ENCODE peak calls at places on chromosome 4, in six cellular contexts. One of them, this sample, is unnamed.

GRCh38 chr4:2365054-2365912 is 53.2 kb downstream of the ZFYVE28 start:
- DNase-seq in adrenal gland: no peak
- DNase-seq in transverse colon: no peak
- DNase-seq in upper lobe of right lung: peak
- DNase-seq in A549: no peak
- DNase-seq in type B pancreatic cell: no peak
- DNase-seq in this sample: peak

GRCh38 chr4:101157415-101158135 is 189.8 kb downstream of the PPP3CA start:
- DNase-seq in upper lobe of right lung: no peak
- DNase-seq in adrenal gland: no peak
- DNase-seq in type B pancreatic cell: no peak
- DNase-seq in A549: peak
- DNase-seq in transverse colon: no peak
- DNase-seq in this sample: no peak

GRCh38 chr4:73917081-73917501 is 47.9 kb downstream of the CXCL1 start:
- DNase-seq in adrenal gland: no peak
- DNase-seq in upper lobe of right lung: no peak
- DNase-seq in A549: peak
- DNase-seq in type B pancreatic cell: no peak
- DNase-seq in transverse colon: no peak
- DNase-seq in this sample: no peak

GRCh38 chr4:6110681-6111353 is 89.5 kb downstream of the JAKMIP1 start:
- DNase-seq in adrenal gland: peak
- DNase-seq in transverse colon: no peak
- DNase-seq in upper lobe of right lung: no peak
- DNase-seq in type B pancreatic cell: no peak
- DNase-seq in A549: no peak
- DNase-seq in this sample: no peak

GRCh38 chr4:10285028-10285427 is 168.4 kb upstream of the WDR1 start:
- DNase-seq in upper lobe of right lung: no peak
- DNase-seq in adrenal gland: no peak
- DNase-seq in transverse colon: no peak
- DNase-seq in A549: no peak
- DNase-seq in type B pancreatic cell: no peak
- DNase-seq in this sample: no peak

GRCh38 chr4:27005512-27006246 is 145.0 kb downstream of the STIM2 start:
- DNase-seq in transverse colon: no peak
- DNase-seq in upper lobe of right lung: no peak
- DNase-seq in type B pancreatic cell: no peak
- DNase-seq in A549: no peak
- DNase-seq in adrenal gland: no peak
- DNase-seq in this sample: no peak

GRCh38 chr4:134780244-134780643 is 578.7 kb upstream of the PABPC4L start:
- DNase-seq in type B pancreatic cell: no peak
- DNase-seq in transverse colon: no peak
- DNase-seq in A549: no peak
- DNase-seq in upper lobe of right lung: no peak
- DNase-seq in adrenal gland: no peak
- DNase-seq in this sample: no peak

GRCh38 chr4:115187136-115187535 is 73.7 kb upstream of the NDST4 start:
- DNase-seq in transverse colon: no peak
- DNase-seq in adrenal gland: no peak
- DNase-seq in type B pancreatic cell: no peak
- DNase-seq in A549: no peak
- DNase-seq in upper lobe of right lung: no peak
- DNase-seq in this sample: no peak

GRCh38 chr4:112083587-112084347 is 61.5 kb upstream of the FAM241A start:
- DNase-seq in upper lobe of right lung: no peak
- DNase-seq in adrenal gland: no peak
- DNase-seq in A549: peak
- DNase-seq in type B pancreatic cell: no peak
- DNase-seq in transverse colon: no peak
- DNase-seq in this sample: no peak

GRCh38 chr4:99180367-99181169 is 36.5 kb upstream of the ADH4 start:
- DNase-seq in adrenal gland: no peak
- DNase-seq in upper lobe of right lung: no peak
- DNase-seq in A549: no peak
- DNase-seq in type B pancreatic cell: no peak
- DNase-seq in transverse colon: no peak
- DNase-seq in this sample: no peak

GRCh38 chr4:24669751-24670150 is 85.4 kb upstream of the DHX15 start:
- DNase-seq in A549: no peak
- DNase-seq in type B pancreatic cell: no peak
- DNase-seq in adrenal gland: no peak
- DNase-seq in transverse colon: no peak
- DNase-seq in upper lobe of right lung: no peak
- DNase-seq in this sample: no peak

GRCh38 chr4:60189286-60189685 is 1010.8 kb upstream of the ADGRL3 start:
- DNase-seq in adrenal gland: no peak
- DNase-seq in transverse colon: no peak
- DNase-seq in upper lobe of right lung: no peak
- DNase-seq in type B pancreatic cell: no peak
- DNase-seq in A549: no peak
- DNase-seq in this sample: no peak

GRCh38 chr4:43968041-43968440 is 480.6 kb downstream of the KCTD8 start:
- DNase-seq in A549: no peak
- DNase-seq in transverse colon: no peak
- DNase-seq in adrenal gland: no peak
- DNase-seq in upper lobe of right lung: peak
- DNase-seq in type B pancreatic cell: no peak
- DNase-seq in this sample: no peak

GRCh38 chr4:120858776-120859175 is 63.8 kb downstream of the PRDM5 start:
- DNase-seq in A549: no peak
- DNase-seq in type B pancreatic cell: no peak
- DNase-seq in upper lobe of right lung: no peak
- DNase-seq in transverse colon: no peak
- DNase-seq in adrenal gland: no peak
- DNase-seq in this sample: no peak

GRCh38 chr4:99252746-99253145 is 33.7 kb upstream of the ADH6 start:
- DNase-seq in upper lobe of right lung: no peak
- DNase-seq in A549: no peak
- DNase-seq in type B pancreatic cell: no peak
- DNase-seq in adrenal gland: no peak
- DNase-seq in transverse colon: no peak
- DNase-seq in this sample: no peak

GRCh38 chr4:86338521-86338920 is 21.3 kb downstream of the MAPK10 start:
- DNase-seq in A549: no peak
- DNase-seq in adrenal gland: no peak
- DNase-seq in transverse colon: no peak
- DNase-seq in upper lobe of right lung: no peak
- DNase-seq in type B pancreatic cell: no peak
- DNase-seq in this sample: no peak

DNA sequence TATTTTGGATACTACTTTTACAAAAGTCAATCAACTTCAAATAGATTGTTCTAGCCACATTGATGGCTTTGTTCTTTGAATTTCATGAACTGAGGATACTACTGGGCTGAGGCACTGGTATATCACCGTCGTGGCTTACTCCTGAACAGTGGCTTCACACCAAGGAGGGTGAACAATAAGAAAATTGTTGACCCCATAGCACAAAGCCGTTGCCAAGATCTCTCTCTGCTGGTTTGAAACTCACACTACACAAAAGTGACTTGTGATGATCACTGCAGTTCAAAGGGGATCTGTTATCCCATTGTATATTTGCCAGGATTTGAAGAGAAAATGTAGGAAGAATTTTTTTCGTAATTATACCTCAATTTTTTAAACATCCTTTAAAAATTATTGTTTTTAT is 119.6 kb downstream of the PDLIM5 start:
- DNase-seq in transverse colon: no peak
- DNase-seq in adrenal gland: no peak
- DNase-seq in type B pancreatic cell: no peak
- DNase-seq in A549: no peak
- DNase-seq in upper lobe of right lung: no peak
- DNase-seq in this sample: no peak
- TF ChIP-seq CTCF in transverse colon: no peak
- TF ChIP-seq CTCF in adrenal gland: no peak
- TF ChIP-seq CTCF in type B pancreatic cell: peak
- TF ChIP-seq CTCF in A549: no peak
- TF ChIP-seq CTCF in upper lobe of right lung: no peak
- TF ChIP-seq CTCF in this sample: no peak

GRCh38 chr4:84503495-84504437 is 4.7 kb upstream of the NKX6-1 start:
- DNase-seq in type B pancreatic cell: no peak
- DNase-seq in upper lobe of right lung: no peak
- DNase-seq in A549: peak
- DNase-seq in adrenal gland: no peak
- DNase-seq in transverse colon: no peak
- DNase-seq in this sample: no peak
- TF ChIP-seq CTCF in type B pancreatic cell: peak
- TF ChIP-seq CTCF in upper lobe of right lung: peak
- TF ChIP-seq CTCF in A549: peak
- TF ChIP-seq CTCF in adrenal gland: peak
- TF ChIP-seq CTCF in transverse colon: peak
- TF ChIP-seq CTCF in this sample: peak

DNA sequence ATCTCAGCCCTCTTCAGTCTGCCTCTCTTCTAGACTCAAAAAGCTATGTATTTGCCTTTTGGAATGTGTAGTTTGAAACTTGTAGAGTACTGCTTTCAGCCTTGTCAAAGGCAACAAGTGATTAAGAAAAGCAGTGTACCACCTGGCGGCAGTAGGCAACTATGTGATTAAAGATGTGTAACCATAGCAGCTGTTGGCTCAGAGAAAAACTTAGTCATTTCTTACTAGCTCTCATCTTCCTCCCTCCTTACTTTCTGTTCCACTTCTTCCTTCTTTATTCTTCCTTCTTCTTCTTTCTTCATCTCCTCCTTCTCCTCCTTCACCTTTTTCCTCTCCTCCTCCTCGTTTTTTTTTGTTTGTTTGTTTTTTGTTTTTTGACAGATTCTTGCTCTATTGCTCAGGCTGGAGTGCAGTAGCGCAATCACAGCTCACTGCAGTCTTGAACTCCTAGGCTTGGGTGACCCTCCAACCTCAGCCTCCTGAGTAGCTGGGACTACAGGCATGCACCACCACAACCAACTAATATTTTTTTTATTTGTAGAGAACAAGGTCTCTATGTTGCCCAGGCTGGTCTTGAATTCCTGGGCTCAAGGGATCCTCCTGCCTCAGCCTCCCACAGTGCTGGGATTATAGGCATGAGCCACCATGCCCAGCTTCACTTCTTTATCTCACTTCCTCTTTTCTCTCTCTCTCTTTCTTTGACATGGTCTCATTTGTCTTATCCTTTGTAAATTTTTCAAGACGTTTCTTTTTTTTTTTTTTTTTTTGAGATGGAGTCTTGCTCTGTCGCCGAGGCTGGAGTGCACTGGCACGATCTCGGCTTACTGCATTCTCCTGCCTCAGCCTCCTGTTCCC is 32.6 kb downstream of the ABHD18 start:
- DNase-seq in transverse colon: no peak
- DNase-seq in type B pancreatic cell: no peak
- DNase-seq in A549: peak
- DNase-seq in adrenal gland: no peak
- DNase-seq in upper lobe of right lung: no peak
- DNase-seq in this sample: no peak
- TF ChIP-seq CTCF in transverse colon: no peak
- TF ChIP-seq CTCF in type B pancreatic cell: no peak
- TF ChIP-seq CTCF in A549: peak
- TF ChIP-seq CTCF in adrenal gland: peak
- TF ChIP-seq CTCF in upper lobe of right lung: peak
- TF ChIP-seq CTCF in this sample: peak

DNA sequence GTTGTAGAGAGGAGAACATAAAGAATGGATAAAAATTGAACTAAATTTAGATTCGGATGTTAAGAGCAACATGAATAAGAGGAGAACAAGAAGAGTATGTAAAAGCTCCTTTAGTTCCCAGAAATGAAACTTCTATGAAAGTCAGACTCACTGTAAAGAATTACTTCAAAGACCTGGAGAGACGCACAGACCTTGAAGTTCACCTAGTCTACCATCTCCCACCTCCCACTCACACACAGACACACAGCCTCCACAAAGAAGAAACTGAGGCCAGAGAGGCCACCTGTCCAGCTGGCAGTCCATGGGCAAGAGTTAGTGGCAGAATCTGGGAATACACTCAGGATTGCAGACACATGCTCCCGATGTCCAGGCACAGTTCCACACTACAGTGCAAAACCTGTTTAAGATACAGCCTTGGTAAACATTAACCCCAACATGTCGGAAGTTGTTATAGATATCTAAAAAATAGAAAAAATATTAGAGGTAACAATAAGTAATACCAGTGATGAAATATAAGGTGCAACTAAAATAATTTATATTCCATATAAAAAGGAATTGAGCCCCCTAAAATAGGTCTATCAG is 288.8 kb downstream of the INPP4B start:
- DNase-seq in adrenal gland: no peak
- DNase-seq in type B pancreatic cell: no peak
- DNase-seq in A549: no peak
- DNase-seq in transverse colon: no peak
- DNase-seq in upper lobe of right lung: no peak
- DNase-seq in this sample: no peak
- TF ChIP-seq CTCF in adrenal gland: no peak
- TF ChIP-seq CTCF in type B pancreatic cell: no peak
- TF ChIP-seq CTCF in A549: no peak
- TF ChIP-seq CTCF in transverse colon: no peak
- TF ChIP-seq CTCF in upper lobe of right lung: no peak
- TF ChIP-seq CTCF in this sample: no peak

DNA sequence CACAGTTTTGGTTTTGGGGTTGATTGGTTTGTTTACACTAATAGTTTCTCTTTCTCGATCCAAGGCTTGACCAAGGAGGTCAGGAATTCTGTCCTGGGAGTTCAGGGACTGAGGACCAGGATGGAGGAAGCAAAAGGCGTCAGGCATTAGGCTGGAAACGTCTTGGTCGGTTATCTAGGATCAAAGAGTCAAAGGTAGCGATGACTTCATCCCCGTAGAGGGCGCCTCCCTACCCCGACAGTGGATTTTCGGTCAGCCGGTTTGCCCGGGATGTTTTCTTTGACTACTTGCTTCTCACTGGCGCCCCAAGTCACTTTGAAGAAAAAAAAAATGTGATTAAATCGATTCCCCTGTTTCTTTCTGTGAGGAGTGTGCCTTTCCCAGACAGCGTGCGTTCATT is 985 bp upstream of the FHDC1 start:
- DNase-seq in A549: peak
- DNase-seq in upper lobe of right lung: no peak
- DNase-seq in adrenal gland: no peak
- DNase-seq in type B pancreatic cell: no peak
- DNase-seq in transverse colon: peak
- DNase-seq in this sample: no peak
- TF ChIP-seq CTCF in A549: peak
- TF ChIP-seq CTCF in upper lobe of right lung: no peak
- TF ChIP-seq CTCF in adrenal gland: no peak
- TF ChIP-seq CTCF in type B pancreatic cell: no peak
- TF ChIP-seq CTCF in transverse colon: no peak
- TF ChIP-seq CTCF in this sample: no peak